ENCODE peak calls at places on chromosomes 5 and 9, in nine cellular contexts. One of them, this sample, is unnamed.

GRCh38 chr9:14520341-14520740 is 172.9 kb downstream of the ZDHHC21 start:
- DNase-seq in C1 segment of cervical spinal cord: no peak
- DNase-seq in activated T-cell treated with anti-CD3 and anti-CD28 coated beads for 24 hours: no peak
- DNase-seq in ELR: no peak
- DNase-seq in HEK293T: no peak
- DNase-seq in ACHN: no peak
- DNase-seq in transverse colon: no peak
- DNase-seq in uterus: no peak
- DNase-seq in spleen: no peak
- DNase-seq in this sample: no peak

GRCh38 chr5:98773214-98773463 is 324 bp upstream of the RGMB start:
- DNase-seq in C1 segment of cervical spinal cord: no peak
- DNase-seq in activated T-cell treated with anti-CD3 and anti-CD28 coated beads for 24 hours: no peak
- DNase-seq in HEK293T: no peak
- DNase-seq in ELR: peak; percentile 99
- DNase-seq in uterus: no peak
- DNase-seq in transverse colon: no peak
- DNase-seq in ACHN: no peak
- DNase-seq in spleen: no peak
- DNase-seq in this sample: no peak

GRCh38 chr5:160083012-160083436 is 36.2 kb downstream of the PWWP2A start:
- DNase-seq in uterus: no peak
- DNase-seq in ELR: peak; percentile 90
- DNase-seq in ACHN: peak; percentile 78
- DNase-seq in spleen: no peak
- DNase-seq in C1 segment of cervical spinal cord: no peak
- DNase-seq in HEK293T: no peak
- DNase-seq in transverse colon: no peak
- DNase-seq in activated T-cell treated with anti-CD3 and anti-CD28 coated beads for 24 hours: no peak
- DNase-seq in this sample: no peak

GRCh38 chr5:109691248-109691574 is 1.5 kb downstream of the MAN2A1 start:
- DNase-seq in ELR: no peak
- DNase-seq in spleen: no peak
- DNase-seq in activated T-cell treated with anti-CD3 and anti-CD28 coated beads for 24 hours: peak; percentile 30
- DNase-seq in C1 segment of cervical spinal cord: no peak
- DNase-seq in HEK293T: peak; percentile 10
- DNase-seq in transverse colon: no peak
- DNase-seq in ACHN: no peak
- DNase-seq in uterus: no peak
- DNase-seq in this sample: peak; percentile 49

GRCh38 chr5:135191084-135191826 is 157.2 kb upstream of the PITX1 start:
- DNase-seq in spleen: peak; percentile 92
- DNase-seq in HEK293T: peak; percentile 85
- DNase-seq in transverse colon: peak; percentile 81
- DNase-seq in ELR: peak; percentile 78
- DNase-seq in ACHN: peak; percentile 72
- DNase-seq in C1 segment of cervical spinal cord: peak; percentile 34
- DNase-seq in activated T-cell treated with anti-CD3 and anti-CD28 coated beads for 24 hours: peak; percentile 68
- DNase-seq in uterus: peak; percentile 38
- DNase-seq in this sample: peak; percentile 82

GRCh38 chr5:9194509-9194908 is 351.4 kb downstream of the SEMA5A start:
- DNase-seq in spleen: no peak
- DNase-seq in ACHN: no peak
- DNase-seq in activated T-cell treated with anti-CD3 and anti-CD28 coated beads for 24 hours: no peak
- DNase-seq in uterus: no peak
- DNase-seq in ELR: peak; percentile 53
- DNase-seq in C1 segment of cervical spinal cord: no peak
- DNase-seq in HEK293T: no peak
- DNase-seq in transverse colon: no peak
- DNase-seq in this sample: no peak

GRCh38 chr9:2817987-2818386 is 25.9 kb downstream of the PUM3 start:
- DNase-seq in uterus: no peak
- DNase-seq in transverse colon: no peak
- DNase-seq in ELR: no peak
- DNase-seq in activated T-cell treated with anti-CD3 and anti-CD28 coated beads for 24 hours: no peak
- DNase-seq in spleen: no peak
- DNase-seq in ACHN: peak; percentile 93
- DNase-seq in HEK293T: no peak
- DNase-seq in C1 segment of cervical spinal cord: no peak
- DNase-seq in this sample: no peak

GRCh38 chr5:39523821-39524220 is 99.0 kb upstream of the DAB2 start:
- DNase-seq in HEK293T: no peak
- DNase-seq in C1 segment of cervical spinal cord: no peak
- DNase-seq in transverse colon: no peak
- DNase-seq in uterus: no peak
- DNase-seq in activated T-cell treated with anti-CD3 and anti-CD28 coated beads for 24 hours: no peak
- DNase-seq in spleen: no peak
- DNase-seq in ACHN: no peak
- DNase-seq in ELR: peak; percentile 60
- DNase-seq in this sample: no peak

GRCh38 chr5:1636981-1637638 is 113.3 kb upstream of the LPCAT1 start:
- DNase-seq in C1 segment of cervical spinal cord: no peak
- DNase-seq in transverse colon: no peak
- DNase-seq in ELR: no peak
- DNase-seq in HEK293T: no peak
- DNase-seq in spleen: peak; percentile 69
- DNase-seq in uterus: peak; percentile 11
- DNase-seq in ACHN: no peak
- DNase-seq in activated T-cell treated with anti-CD3 and anti-CD28 coated beads for 24 hours: no peak
- DNase-seq in this sample: no peak

GRCh38 chr9:19379697-19380046 is 364 bp downstream of the RPS6 start:
- DNase-seq in uterus: no peak
- DNase-seq in spleen: peak; percentile 91
- DNase-seq in ACHN: peak; percentile 24
- DNase-seq in activated T-cell treated with anti-CD3 and anti-CD28 coated beads for 24 hours: no peak
- DNase-seq in C1 segment of cervical spinal cord: no peak
- DNase-seq in transverse colon: peak; percentile 42
- DNase-seq in ELR: peak; percentile 43
- DNase-seq in HEK293T: peak; percentile 34
- DNase-seq in this sample: no peak

GRCh38 chr9:34145165-34145564 is 18.7 kb upstream of the DCAF12 start:
- DNase-seq in ACHN: peak; percentile 2
- DNase-seq in HEK293T: no peak
- DNase-seq in spleen: no peak
- DNase-seq in activated T-cell treated with anti-CD3 and anti-CD28 coated beads for 24 hours: no peak
- DNase-seq in transverse colon: no peak
- DNase-seq in uterus: no peak
- DNase-seq in ELR: peak; percentile 36
- DNase-seq in C1 segment of cervical spinal cord: no peak
- DNase-seq in this sample: no peak

GRCh38 chr5:65803699-65804426 is 81.9 kb downstream of the NLN start:
- DNase-seq in spleen: no peak
- DNase-seq in ELR: no peak
- DNase-seq in activated T-cell treated with anti-CD3 and anti-CD28 coated beads for 24 hours: no peak
- DNase-seq in ACHN: no peak
- DNase-seq in uterus: no peak
- DNase-seq in transverse colon: no peak
- DNase-seq in HEK293T: no peak
- DNase-seq in C1 segment of cervical spinal cord: no peak
- DNase-seq in this sample: peak; percentile 25

GRCh38 chr9:21919377-21920362 is 74.5 kb downstream of the CDKN2A start:
- DNase-seq in spleen: no peak
- DNase-seq in HEK293T: peak; percentile 21
- DNase-seq in transverse colon: no peak
- DNase-seq in ELR: peak; percentile 94
- DNase-seq in ACHN: no peak
- DNase-seq in uterus: no peak
- DNase-seq in activated T-cell treated with anti-CD3 and anti-CD28 coated beads for 24 hours: peak; percentile 4
- DNase-seq in C1 segment of cervical spinal cord: no peak
- DNase-seq in this sample: peak; percentile 17

GRCh38 chr5:81849769-81850367 is 99.0 kb upstream of the SSBP2 start:
- DNase-seq in ELR: no peak
- DNase-seq in spleen: no peak
- DNase-seq in activated T-cell treated with anti-CD3 and anti-CD28 coated beads for 24 hours: no peak
- DNase-seq in C1 segment of cervical spinal cord: peak; percentile 39
- DNase-seq in transverse colon: peak; percentile 13
- DNase-seq in uterus: no peak
- DNase-seq in ACHN: no peak
- DNase-seq in HEK293T: no peak
- DNase-seq in this sample: no peak

GRCh38 chr5:65863747-65864146 is 62.6 kb upstream of the ERBIN start:
- DNase-seq in uterus: no peak
- DNase-seq in C1 segment of cervical spinal cord: no peak
- DNase-seq in transverse colon: no peak
- DNase-seq in ACHN: no peak
- DNase-seq in HEK293T: no peak
- DNase-seq in activated T-cell treated with anti-CD3 and anti-CD28 coated beads for 24 hours: no peak
- DNase-seq in ELR: no peak
- DNase-seq in spleen: no peak
- DNase-seq in this sample: no peak

GRCh38 chr5:95858023-95858461 is 35.5 kb upstream of the GLRX start:
- DNase-seq in ELR: peak; percentile 83
- DNase-seq in C1 segment of cervical spinal cord: peak; percentile 59
- DNase-seq in transverse colon: no peak
- DNase-seq in ACHN: peak; percentile 58
- DNase-seq in uterus: peak; percentile 32
- DNase-seq in HEK293T: no peak
- DNase-seq in activated T-cell treated with anti-CD3 and anti-CD28 coated beads for 24 hours: no peak
- DNase-seq in spleen: no peak
- DNase-seq in this sample: no peak

GRCh38 chr5:58491216-58491892 is at the start of gene GAPT:
- DNase-seq in HEK293T: no peak
- DNase-seq in ELR: no peak
- DNase-seq in spleen: no peak
- DNase-seq in transverse colon: no peak
- DNase-seq in ACHN: no peak
- DNase-seq in C1 segment of cervical spinal cord: no peak
- DNase-seq in uterus: no peak
- DNase-seq in activated T-cell treated with anti-CD3 and anti-CD28 coated beads for 24 hours: no peak
- DNase-seq in this sample: no peak

GRCh38 chr5:142998316-142998862 is 228.2 kb downstream of the ARHGAP26 start:
- DNase-seq in activated T-cell treated with anti-CD3 and anti-CD28 coated beads for 24 hours: no peak
- DNase-seq in uterus: no peak
- DNase-seq in C1 segment of cervical spinal cord: no peak
- DNase-seq in ELR: no peak
- DNase-seq in HEK293T: no peak
- DNase-seq in ACHN: no peak
- DNase-seq in spleen: no peak
- DNase-seq in transverse colon: no peak
- DNase-seq in this sample: no peak

GRCh38 chr9:105157178-105157583 is 87.3 kb upstream of the SLC44A1 start:
- DNase-seq in transverse colon: peak; percentile 61
- DNase-seq in C1 segment of cervical spinal cord: peak; percentile 47
- DNase-seq in HEK293T: peak; percentile 42
- DNase-seq in ACHN: peak; percentile 69
- DNase-seq in spleen: peak; percentile 74
- DNase-seq in ELR: peak; percentile 84
- DNase-seq in uterus: peak; percentile 69
- DNase-seq in activated T-cell treated with anti-CD3 and anti-CD28 coated beads for 24 hours: no peak
- DNase-seq in this sample: peak; percentile 8

GRCh38 chr9:19976226-19976625 is 187.4 kb upstream of the SLC24A2 start:
- DNase-seq in ELR: peak; percentile 74
- DNase-seq in HEK293T: no peak
- DNase-seq in activated T-cell treated with anti-CD3 and anti-CD28 coated beads for 24 hours: peak; percentile 30
- DNase-seq in uterus: no peak
- DNase-seq in C1 segment of cervical spinal cord: no peak
- DNase-seq in transverse colon: no peak
- DNase-seq in spleen: no peak
- DNase-seq in ACHN: no peak
- DNase-seq in this sample: peak; percentile 51

GRCh38 chr5:124056326-124057160 is 544.6 kb downstream of the CSNK1G3 start:
- DNase-seq in transverse colon: no peak
- DNase-seq in activated T-cell treated with anti-CD3 and anti-CD28 coated beads for 24 hours: no peak
- DNase-seq in ELR: no peak
- DNase-seq in C1 segment of cervical spinal cord: no peak
- DNase-seq in ACHN: no peak
- DNase-seq in spleen: no peak
- DNase-seq in uterus: no peak
- DNase-seq in HEK293T: no peak
- DNase-seq in this sample: no peak

GRCh38 chr9:97889941-97890557 is 32.3 kb downstream of the TRMO start:
- DNase-seq in ELR: peak; percentile 46
- DNase-seq in ACHN: peak; percentile 27
- DNase-seq in C1 segment of cervical spinal cord: no peak
- DNase-seq in HEK293T: peak; percentile 72
- DNase-seq in transverse colon: peak; percentile 37
- DNase-seq in activated T-cell treated with anti-CD3 and anti-CD28 coated beads for 24 hours: peak; percentile 40
- DNase-seq in spleen: peak; percentile 84
- DNase-seq in uterus: no peak
- DNase-seq in this sample: peak; percentile 58

GRCh38 chr9:127917603-127918002 is 762 bp upstream of the ST6GALNAC4 start:
- DNase-seq in ACHN: no peak
- DNase-seq in C1 segment of cervical spinal cord: peak; percentile 36
- DNase-seq in activated T-cell treated with anti-CD3 and anti-CD28 coated beads for 24 hours: no peak
- DNase-seq in spleen: peak; percentile 86
- DNase-seq in uterus: no peak
- DNase-seq in ELR: no peak
- DNase-seq in HEK293T: no peak
- DNase-seq in transverse colon: peak; percentile 40
- DNase-seq in this sample: no peak

GRCh38 chr5:106397700-106398099 is 1273.0 kb downstream of the EFNA5 start:
- DNase-seq in spleen: no peak
- DNase-seq in ELR: peak; percentile 95
- DNase-seq in HEK293T: no peak
- DNase-seq in uterus: no peak
- DNase-seq in ACHN: peak; percentile 29
- DNase-seq in activated T-cell treated with anti-CD3 and anti-CD28 coated beads for 24 hours: no peak
- DNase-seq in C1 segment of cervical spinal cord: no peak
- DNase-seq in transverse colon: no peak
- DNase-seq in this sample: no peak

GRCh38 chr5:24059006-24059405 is 551.6 kb downstream of the PRDM9 start:
- DNase-seq in ELR: no peak
- DNase-seq in uterus: no peak
- DNase-seq in activated T-cell treated with anti-CD3 and anti-CD28 coated beads for 24 hours: no peak
- DNase-seq in HEK293T: no peak
- DNase-seq in C1 segment of cervical spinal cord: no peak
- DNase-seq in ACHN: no peak
- DNase-seq in transverse colon: no peak
- DNase-seq in spleen: no peak
- DNase-seq in this sample: no peak

GRCh38 chr9:114616684-114617520 is 5.8 kb downstream of the TMEM268 start:
- DNase-seq in spleen: peak; percentile 96
- DNase-seq in uterus: peak; percentile 28
- DNase-seq in HEK293T: no peak
- DNase-seq in ACHN: no peak
- DNase-seq in transverse colon: peak; percentile 83
- DNase-seq in activated T-cell treated with anti-CD3 and anti-CD28 coated beads for 24 hours: no peak
- DNase-seq in C1 segment of cervical spinal cord: peak; percentile 31
- DNase-seq in ELR: no peak
- DNase-seq in this sample: no peak

GRCh38 chr9:132809677-132810076 is 68.4 kb downstream of the AK8 start:
- DNase-seq in HEK293T: no peak
- DNase-seq in activated T-cell treated with anti-CD3 and anti-CD28 coated beads for 24 hours: no peak
- DNase-seq in ACHN: no peak
- DNase-seq in C1 segment of cervical spinal cord: no peak
- DNase-seq in ELR: no peak
- DNase-seq in uterus: no peak
- DNase-seq in transverse colon: no peak
- DNase-seq in spleen: no peak
- DNase-seq in this sample: no peak

GRCh38 chr5:176529824-176530195 is 7.4 kb downstream of the RNF44 start:
- DNase-seq in transverse colon: no peak
- DNase-seq in ELR: no peak
- DNase-seq in ACHN: no peak
- DNase-seq in uterus: no peak
- DNase-seq in activated T-cell treated with anti-CD3 and anti-CD28 coated beads for 24 hours: no peak
- DNase-seq in C1 segment of cervical spinal cord: no peak
- DNase-seq in spleen: peak; percentile 91
- DNase-seq in HEK293T: no peak
- DNase-seq in this sample: peak; percentile 48

GRCh38 chr9:135034106-135034505 is 53.4 kb upstream of the OLFM1 start:
- DNase-seq in ACHN: no peak
- DNase-seq in C1 segment of cervical spinal cord: no peak
- DNase-seq in ELR: no peak
- DNase-seq in transverse colon: no peak
- DNase-seq in spleen: no peak
- DNase-seq in HEK293T: no peak
- DNase-seq in uterus: peak; percentile 4
- DNase-seq in activated T-cell treated with anti-CD3 and anti-CD28 coated beads for 24 hours: no peak
- DNase-seq in this sample: no peak

GRCh38 chr9:88551546-88552137 is 16.7 kb downstream of the NXNL2 start:
- DNase-seq in ELR: no peak
- DNase-seq in spleen: no peak
- DNase-seq in ACHN: no peak
- DNase-seq in C1 segment of cervical spinal cord: no peak
- DNase-seq in uterus: no peak
- DNase-seq in HEK293T: no peak
- DNase-seq in activated T-cell treated with anti-CD3 and anti-CD28 coated beads for 24 hours: no peak
- DNase-seq in transverse colon: no peak
- DNase-seq in this sample: no peak

GRCh38 chr9:13445123-13445522 is 165.6 kb upstream of the MPDZ start:
- DNase-seq in C1 segment of cervical spinal cord: peak; percentile 17
- DNase-seq in HEK293T: no peak
- DNase-seq in activated T-cell treated with anti-CD3 and anti-CD28 coated beads for 24 hours: no peak
- DNase-seq in ELR: no peak
- DNase-seq in ACHN: no peak
- DNase-seq in spleen: no peak
- DNase-seq in transverse colon: no peak
- DNase-seq in uterus: no peak
- DNase-seq in this sample: no peak